ENCODE peak calls at places on chromosomes 16 and 17, in five cellular contexts. O is upper lobe of left lung, G is HepG2, N is K562, U is GM12878. M is an unnamed sample.

GRCh38 chr17:36602924-36603384 is 1.6 kb downstream of the MRM1 start:
- ATAC-seq in O (peak; percentile 57), N (peak; percentile 29), G (no peak), U (peak; percentile 41), M (no peak)

GRCh38 chr17:14196337-14196997 is 40.2 kb downstream of the CDRT15 start:
- ATAC-seq in N (peak; percentile 73), G (peak; percentile 80), O (no peak), U (peak; percentile 63), M (no peak)

GRCh38 chr17:79925242-79925957 is 86.2 kb upstream of the CBX4 start:
- ATAC-seq in G (peak; percentile 4), U (no peak), O (peak; percentile 7), N (no peak), M (peak; percentile 14)

GRCh38 chr17:11446316-11446715 is 152.0 kb upstream of the DNAH9 start:
- ATAC-seq in N (no peak), U (no peak), G (no peak), O (no peak), M (no peak)

GRCh38 chr17:9816472-9816871 is 5.4 kb downstream of the GSG1L2 start:
- ATAC-seq in G (no peak), U (no peak), O (no peak), N (no peak), M (no peak)

GRCh38 chr16:89417352-89417751 is 73.0 kb downstream of the ANKRD11 start:
- ATAC-seq in G (peak; percentile 39), U (no peak), N (no peak), O (no peak), M (no peak)

GRCh38 chr16:80912651-80913050 is 94.0 kb downstream of the CMC2 start:
- ATAC-seq in O (no peak), N (no peak), G (no peak), U (no peak), M (no peak)

GRCh38 chr16:86554599-86554916 is 477 bp downstream of the MTHFSD start:
- ATAC-seq in O (no peak), N (peak; percentile 8), U (peak; percentile 9), G (no peak), M (no peak)

GRCh38 chr17:42246515-42246914 is 29.7 kb downstream of the STAT5B start:
- ATAC-seq in O (no peak), G (peak; percentile 76), N (peak; percentile 26), U (no peak), M (no peak)

GRCh38 chr17:35132099-35132498 is 10.0 kb downstream of the NLE1 start:
- ATAC-seq in O (no peak), U (no peak), N (no peak), G (no peak), M (no peak)

GRCh38 chr17:81400154-81400938 is 5.1 kb downstream of the BAHCC1 start:
- ATAC-seq in O (peak; percentile 21), U (no peak), G (peak; percentile 4), N (peak; percentile 64), M (no peak)

GRCh38 chr16:22300427-22301071 is 3.3 kb downstream of the POLR3E start:
- ATAC-seq in U (peak; percentile 19), O (no peak), N (no peak), G (peak; percentile 37), M (no peak)

GRCh38 chr16:12317121-12317810 is 340.7 kb downstream of the SNX29 start:
- ATAC-seq in N (no peak), U (peak; percentile 54), O (no peak), G (no peak), M (no peak)

GRCh38 chr17:43536236-43537088 is 9.7 kb downstream of the ETV4 start:
- ATAC-seq in U (peak; percentile 45), O (peak; percentile 22), G (no peak), N (peak; percentile 28), M (no peak)

GRCh38 chr16:74307383-74307782 is 10.8 kb downstream of the PSMD7 start:
- ATAC-seq in O (no peak), U (no peak), G (peak; percentile 4), N (peak; percentile 15), M (no peak)

GRCh38 chr16:30557397-30557949 is 701 bp downstream of the ZNF764 start:
- ATAC-seq in G (peak; percentile 33), N (peak; percentile 6), O (no peak), U (peak; percentile 9), M (no peak)

GRCh38 chr17:8300629-8301242 is 5.5 kb upstream of the SLC25A35 start:
- ATAC-seq in U (peak; percentile 98), O (peak; percentile 92), G (peak; percentile 89), N (peak; percentile 93), M (peak; percentile 91)

GRCh38 chr17:15395091-15395490 is 53.7 kb upstream of the TEKT3 start:
- ATAC-seq in U (no peak), G (no peak), N (no peak), O (no peak), M (no peak)
- TF ChIP-seq EP300 in U (no peak), G (no peak), N (no peak), O (no peak), M (no peak)

DNA sequence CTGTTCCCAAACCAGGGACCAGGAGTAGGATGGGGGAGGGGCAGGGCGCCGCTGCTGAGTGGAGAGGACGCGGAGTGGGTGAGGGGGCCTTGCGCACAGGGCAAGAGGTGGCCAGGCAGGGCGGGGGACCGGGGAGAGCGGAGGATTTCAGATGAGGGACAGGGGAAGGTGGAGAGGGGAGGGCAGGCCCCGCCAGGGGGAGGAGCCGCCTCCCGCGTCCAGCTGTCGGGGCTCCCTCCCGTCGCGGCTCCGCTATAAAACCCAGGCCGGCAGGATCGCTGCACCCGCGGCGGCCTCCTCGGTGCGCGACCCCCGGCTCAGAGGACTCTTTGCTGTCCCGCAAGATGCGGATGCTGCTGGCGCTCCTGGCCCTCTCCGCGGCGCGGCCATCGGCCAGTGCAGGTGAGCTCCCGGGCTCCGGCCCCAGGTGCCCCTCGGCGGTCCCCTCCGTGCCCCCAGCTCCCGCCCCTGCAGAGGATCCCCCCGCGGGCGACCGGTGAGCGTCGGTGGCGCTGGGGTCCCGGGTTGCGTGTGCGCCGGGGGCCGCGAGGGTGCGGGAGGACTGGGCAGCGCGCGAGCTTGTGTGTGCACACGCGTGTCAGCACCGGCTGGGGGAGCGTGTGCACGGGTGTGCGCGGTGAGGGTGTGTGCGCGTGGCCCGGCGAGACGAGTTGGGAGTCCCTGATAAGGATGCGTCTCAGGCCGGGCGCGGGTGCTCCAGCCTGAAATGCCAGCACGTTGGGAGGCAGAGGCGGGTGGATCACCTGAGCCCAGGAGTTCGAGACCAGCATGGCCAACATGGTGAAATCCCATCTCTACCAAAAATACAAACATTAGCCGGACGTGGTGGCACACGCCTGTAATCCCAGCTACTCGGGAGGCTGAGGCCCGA is at the start of gene CA4:
- ATAC-seq in N (peak; percentile 32), O (peak; percentile 6), U (no peak), G (peak; percentile 22), M (no peak)
- TF ChIP-seq POLR2A in N (no peak), O (peak; percentile 16), U (no peak), G (no peak), M (no peak)

DNA sequence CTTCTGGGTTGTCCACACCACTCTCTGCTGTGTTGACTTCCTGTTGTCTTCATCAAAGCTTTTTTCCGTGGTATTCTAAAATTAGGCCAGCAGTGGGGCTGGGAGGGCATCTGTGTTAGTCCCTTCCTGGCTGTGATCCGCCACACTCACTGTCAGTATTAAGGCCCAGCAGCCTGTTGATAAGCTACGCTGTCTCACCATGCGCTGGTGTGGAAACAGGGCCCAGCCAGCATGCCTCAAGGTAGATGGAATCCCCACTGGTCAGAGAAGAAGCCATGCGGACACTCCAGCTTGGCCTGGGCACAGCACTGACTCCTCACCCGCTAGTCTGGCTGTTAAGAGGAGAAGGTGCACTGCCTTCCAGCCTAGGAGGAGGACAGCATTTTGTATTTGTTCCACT is 11.4 kb downstream of the CDR2L start:
- ATAC-seq in U (no peak), G (no peak), N (peak; percentile 31), O (no peak), M (no peak)
- H3K36me3 ChIP-seq in U (no peaks in the 10 kb centered on the region), G (no peaks in the 10 kb centered on the region), N (peaks cover 21% of the 10 kb centered on the region), O (peaks cover 18% of the 10 kb centered on the region), M (peaks cover 49% of the 10 kb centered on the region)

GRCh38 chr17:65564793-65565192 is 3.3 kb upstream of the AXIN2 start:
- ATAC-seq in G (peak; percentile 12), O (no peak), N (no peak), U (no peak), M (no peak)
- TF ChIP-seq EP300 in G (no peak), O (no peak), N (no peak), U (no peak), M (no peak)

DNA sequence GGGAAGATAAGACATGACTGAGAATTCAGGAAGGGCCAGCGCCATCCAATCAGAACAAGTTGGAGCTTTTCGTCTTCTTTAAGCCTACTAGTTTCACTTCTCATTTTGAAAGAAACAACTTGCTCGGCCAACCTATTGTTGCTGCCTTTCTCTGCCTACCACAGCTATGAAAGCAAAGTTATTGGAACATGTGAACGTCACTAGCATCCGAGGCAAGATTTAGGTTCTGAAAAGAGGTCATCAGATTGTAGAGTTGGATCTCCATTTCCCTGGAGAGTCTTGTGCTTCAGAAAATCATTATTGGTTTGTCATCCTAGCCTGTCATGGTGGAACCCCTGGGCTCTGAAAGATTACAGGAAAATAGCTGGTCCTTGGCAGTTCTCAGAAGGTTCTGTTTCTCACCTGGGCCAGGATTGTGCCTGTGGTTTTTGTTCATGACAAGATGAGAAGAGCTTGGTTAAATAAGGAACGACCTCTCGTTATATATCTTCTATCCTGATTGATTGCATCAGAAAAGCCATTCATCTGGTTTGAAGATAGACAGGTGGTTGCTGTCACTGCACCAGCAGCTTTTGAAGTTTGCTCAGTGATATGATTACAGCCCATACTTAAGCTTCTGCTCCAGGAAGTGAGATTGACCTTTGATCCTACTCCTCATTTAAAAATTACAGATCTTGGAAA is 25.3 kb downstream of the CDH13 start:
- ATAC-seq in O (no peak), U (peak; percentile 60), N (no peak), G (no peak), M (no peak)
- TF ChIP-seq POLR2A in O (no peak), U (peak; percentile 44), N (no peak), G (no peak), M (no peak)

GRCh38 chr16:69325784-69326171 is 4.6 kb downstream of the PDF start:
- ATAC-seq in O (no peak), N (no peak), G (no peak), U (no peak), M (no peak)
- H3K36me3 ChIP-seq in O (peaks cover 49% of the 10 kb centered on the region), N (peaks cover 84% of the 10 kb centered on the region), G (peaks cover 51% of the 10 kb centered on the region), U (peaks cover 30% of the 10 kb centered on the region), M (peaks cover 75% of the 10 kb centered on the region)

GRCh38 chr16:87853411-87854052 is 15.8 kb downstream of the SLC7A5 start:
- ATAC-seq in U (peak; percentile 78), G (peak; percentile 2), N (peak; percentile 73), O (peak; percentile 90), M (peak; percentile 88)
- TF ChIP-seq EP300 in U (no peak), G (peak; percentile 12), N (peak; percentile 62), O (no peak), M (no peak)

M was measured in gastroesophageal sphincter.